ENCODE peak calls at places on chromosomes 1 and 21, in seven cellular contexts. N is GM23248, P is PC-9, T is MM.1S, A is DND-41, H is IMR-90, O is fibroblast of lung. C is an unnamed sample.

GRCh38 chr1:28122183-28122582 is 33.8 kb upstream of the EYA3 start:
- DNase-seq in N (peak), P (no peak), T (no peak), A (no peak), H (peak), O (no peak), C (no peak)

GRCh38 chr1:77511440-77511840 is 171.0 kb downstream of the ZZZ3 start:
- DNase-seq in N (peak), P (no peak), T (no peak), A (no peak), H (peak), O (peak), C (no peak)

GRCh38 chr21:31266241-31266640 is 77.8 kb downstream of the TIAM1 start:
- DNase-seq in N (peak), P (no peak), T (no peak), A (no peak), H (no peak), O (no peak), C (no peak)

GRCh38 chr1:225464851-225465792 is 37.3 kb upstream of the LBR start:
- DNase-seq in N (no peak), P (peak), T (no peak), A (no peak), H (no peak), O (no peak), C (no peak)

GRCh38 chr21:31660134-31660565 is 657 bp downstream of the SOD1 start:
- DNase-seq in N (no peak), P (no peak), T (peak), A (peak), H (no peak), O (peak), C (peak)

GRCh38 chr21:17829472-17829871 is 10.3 kb upstream of the C21orf91 start:
- DNase-seq in N (peak), P (no peak), T (no peak), A (no peak), H (peak), O (peak), C (no peak)

GRCh38 chr1:155000475-155000724 is 2.2 kb upstream of the ZBTB7B start:
- DNase-seq in N (peak), P (no peak), T (peak), A (no peak), H (no peak), O (no peak), C (no peak)

GRCh38 chr1:26283871-26284596 is 4.1 kb downstream of the SH3BGRL3 start:
- DNase-seq in N (peak), P (no peak), T (no peak), A (no peak), H (no peak), O (no peak), C (no peak)

GRCh38 chr21:26570203-26570602 is 2.9 kb downstream of the CYYR1 start:
- DNase-seq in N (no peak), P (no peak), T (no peak), A (no peak), H (no peak), O (no peak), C (no peak)

GRCh38 chr1:67609942-67610341 is 75.1 kb upstream of the GADD45A start:
- DNase-seq in N (no peak), P (no peak), T (no peak), A (no peak), H (no peak), O (no peak), C (no peak)

GRCh38 chr1:7541629-7542028 is 229.5 kb upstream of the VAMP3 start:
- DNase-seq in N (peak), P (no peak), T (no peak), A (no peak), H (peak), O (peak), C (no peak)

GRCh38 chr1:184889902-184890301 is 84.4 kb downstream of the NIBAN1 start:
- DNase-seq in N (peak), P (no peak), T (no peak), A (no peak), H (no peak), O (no peak), C (no peak)

GRCh38 chr21:43777953-43778352 is 1.8 kb upstream of the CSTB start:
- DNase-seq in N (no peak), P (no peak), T (no peak), A (no peak), H (no peak), O (no peak), C (no peak)

GRCh38 chr1:170660874-170661645 is 2.9 kb upstream of the PRRX1 start:
- DNase-seq in N (peak), P (no peak), T (no peak), A (no peak), H (peak), O (peak), C (no peak)

GRCh38 chr1:166084613-166085012 is 82.2 kb downstream of the FAM78B start:
- DNase-seq in N (no peak), P (no peak), T (no peak), A (no peak), H (no peak), O (no peak), C (no peak)

GRCh38 chr21:45378258-45378966 is 26.6 kb upstream of the COL18A1 start:
- DNase-seq in N (peak), P (peak), T (no peak), A (no peak), H (peak), O (peak), C (no peak)

GRCh38 chr1:46991083-46991923 is 32.2 kb upstream of the CYP4X1 start:
- DNase-seq in N (peak), P (no peak), T (peak), A (no peak), H (no peak), O (no peak), C (peak)

GRCh38 chr21:34930971-34931370 is 118.1 kb downstream of the RUNX1 start:
- DNase-seq in N (peak), P (no peak), T (no peak), A (no peak), H (peak), O (no peak), C (no peak)

GRCh38 chr1:27135920-27136551 is 18.9 kb downstream of the SLC9A1 start:
- DNase-seq in N (peak), P (no peak), T (no peak), A (no peak), H (peak), O (no peak), C (peak)

GRCh38 chr1:214236477-214236876 is 44.5 kb upstream of the SMYD2 start:
- DNase-seq in N (no peak), P (no peak), T (no peak), A (no peak), H (no peak), O (no peak), C (no peak)

GRCh38 chr1:77652179-77652745 is 30.2 kb downstream of the ZZZ3 start:
- DNase-seq in N (peak), P (no peak), T (no peak), A (no peak), H (peak), O (peak), C (no peak)

GRCh38 chr1:189152685-189153084 is 1325.0 kb downstream of the BRINP3 start:
- DNase-seq in N (no peak), P (no peak), T (no peak), A (no peak), H (no peak), O (no peak), C (no peak)

GRCh38 chr1:9426291-9426711 is 113.0 kb upstream of the SLC25A33 start:
- DNase-seq in N (no peak), P (no peak), T (peak), A (peak), H (no peak), O (no peak), C (peak)

GRCh38 chr1:34060901-34061415 is 104.1 kb downstream of the CSMD2 start:
- DNase-seq in N (peak), P (no peak), T (no peak), A (no peak), H (no peak), O (no peak), C (no peak)

GRCh38 chr21:34817821-34818662 is 149.2 kb downstream of the CLIC6 start:
- DNase-seq in N (no peak), P (no peak), T (no peak), A (no peak), H (no peak), O (no peak), C (no peak)

GRCh38 chr1:6349254-6349943 is 44.2 kb downstream of the ACOT7 start:
- DNase-seq in N (no peak), P (no peak), T (no peak), A (no peak), H (no peak), O (no peak), C (no peak)

GRCh38 chr1:53368314-53369033 is 40.6 kb upstream of the LRP8 start:
- DNase-seq in N (no peak), P (no peak), T (no peak), A (no peak), H (no peak), O (no peak), C (no peak)

GRCh38 chr1:200780545-200781444 is 42.1 kb downstream of the CAMSAP2 start:
- DNase-seq in N (peak), P (no peak), T (peak), A (no peak), H (peak), O (peak), C (no peak)

GRCh38 chr1:205294175-205294913 is 27.2 kb downstream of the NUAK2 start:
- DNase-seq in N (peak), P (no peak), T (no peak), A (no peak), H (peak), O (peak), C (no peak)

GRCh38 chr1:195590649-195591048 is 1017.6 kb downstream of the KCNT2 start:
- DNase-seq in N (no peak), P (no peak), T (no peak), A (no peak), H (peak), O (no peak), C (no peak)

GRCh38 chr1:174815036-174815435 is 184.7 kb upstream of the CACYBP start:
- DNase-seq in N (peak), P (peak), T (peak), A (no peak), H (peak), O (peak), C (peak)

GRCh38 chr1:89844236-89844807 is 23.5 kb downstream of the LRRC8D start:
- DNase-seq in N (peak), P (no peak), T (no peak), A (peak), H (peak), O (peak), C (peak)

GRCh38 chr1:8754993-8755392 is 62.4 kb downstream of the RERE start:
- DNase-seq in N (no peak), P (no peak), T (no peak), A (no peak), H (no peak), O (no peak), C (peak)

GRCh38 chr1:176648556-176648955 is 185.6 kb downstream of the PAPPA2 start:
- DNase-seq in N (peak), P (no peak), T (no peak), A (no peak), H (no peak), O (no peak), C (no peak)

GRCh38 chr1:164583196-164583595 is 24.2 kb downstream of the PBX1 start:
- DNase-seq in N (no peak), P (no peak), T (no peak), A (no peak), H (no peak), O (no peak), C (no peak)

DNA sequence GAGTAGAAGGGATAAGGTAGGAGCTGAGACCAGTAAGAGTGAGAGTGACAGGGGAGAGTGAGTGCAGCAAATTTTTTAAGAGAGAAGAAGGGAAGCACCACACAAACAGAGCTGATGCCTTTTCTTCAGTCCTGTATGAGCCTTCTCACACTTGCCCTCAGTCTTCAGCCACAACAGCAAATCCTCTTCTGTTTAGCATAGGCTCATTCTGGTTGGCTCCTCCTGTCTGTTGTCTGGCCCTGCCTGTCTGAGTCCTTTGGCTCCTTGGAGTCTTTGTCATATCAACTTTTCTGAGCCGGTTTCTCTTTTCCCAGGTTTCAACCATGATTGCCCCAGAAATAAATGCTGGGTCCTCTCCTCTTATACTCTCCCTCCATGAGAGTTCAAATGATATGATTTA is 12.7 kb upstream of the CASQ1 start:
- DNase-seq in N (no peak), P (no peak), T (no peak), A (no peak), H (no peak), O (no peak), C (no peak)
- H2AFZ ChIP-seq in N (no peak), P (no peak), T (no peak), A (no peak), H (no peak), O (no peak), C (no peak)

GRCh38 chr1:190477687-190478192 is at the start of gene BRINP3:
- DNase-seq in N (no peak), P (no peak), T (no peak), A (no peak), H (peak), O (no peak), C (no peak)

GRCh38 chr1:190474587-190475305 is 2.9 kb downstream of the BRINP3 start:
- DNase-seq in N (no peak), P (no peak), T (no peak), A (no peak), H (peak), O (peak), C (no peak)

GRCh38 chr1:190474010-190474409 is 3.7 kb downstream of the BRINP3 start:
- DNase-seq in N (no peak), P (no peak), T (no peak), A (no peak), H (no peak), O (no peak), C (no peak)

GRCh38 chr1:190478193-190479007 is 736 bp upstream of the BRINP3 start:
- DNase-seq in N (peak), P (no peak), T (no peak), A (no peak), H (peak), O (peak), C (no peak)

DNA sequence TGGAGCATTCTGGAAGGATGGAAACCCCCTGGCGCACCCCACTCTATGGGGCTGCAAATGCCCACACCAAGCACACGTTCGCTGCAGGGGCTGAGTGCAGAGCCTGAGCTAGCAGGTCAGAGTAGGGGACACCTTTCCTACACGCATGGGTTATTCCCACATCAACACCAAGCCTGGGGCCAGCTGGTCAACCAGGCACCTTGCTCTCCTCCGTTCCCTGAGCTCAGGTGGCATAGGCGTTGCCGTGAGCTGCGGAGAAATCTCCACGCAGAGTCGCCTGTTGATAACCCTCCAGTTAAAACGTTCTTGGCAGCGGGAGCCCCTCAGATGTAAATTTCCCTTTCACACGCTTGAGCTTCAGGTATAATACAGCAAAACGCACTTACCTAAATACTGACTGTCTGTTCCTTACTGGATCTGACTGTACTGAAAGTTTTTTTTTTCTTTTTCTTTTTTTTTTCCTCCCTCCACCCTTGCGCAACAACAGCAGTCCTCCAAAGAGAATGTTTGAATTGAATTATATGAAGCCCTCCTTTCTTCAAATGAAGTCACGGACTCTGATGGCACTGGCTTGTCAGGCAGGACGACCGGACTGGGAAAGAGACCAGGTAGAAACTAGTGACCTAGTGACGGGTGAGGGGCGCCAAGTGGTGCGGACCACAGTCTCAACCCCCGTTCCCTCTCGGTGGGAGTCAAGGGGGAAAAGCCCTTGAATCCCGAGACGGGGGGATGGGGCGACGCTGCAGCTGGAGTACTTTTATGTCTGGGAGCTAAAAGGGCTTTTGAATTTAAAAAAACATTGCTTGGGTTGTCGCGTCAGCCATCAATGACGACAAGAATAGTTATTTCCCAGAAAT is 2.0 kb downstream of the BRINP3 start:
- DNase-seq in N (no peak), P (no peak), T (no peak), A (no peak), H (peak), O (peak), C (no peak)
- H2AFZ ChIP-seq in N (no peak), P (no peak), T (no peak), A (no peak), H (peak), O (no peak), C (no peak)

GRCh38 chr1:230205719-230206198 is 138.7 kb downstream of the GALNT2 start:
- DNase-seq in N (peak), P (no peak), T (no peak), A (no peak), H (peak), O (no peak), C (no peak)
- H2AFZ ChIP-seq in N (no peak), P (no peak), T (no peak), A (no peak), H (no peak), O (no peak), C (no peak)

GRCh38 chr1:180186831-180187230 is 32.2 kb downstream of the QSOX1 start:
- DNase-seq in N (no peak), P (no peak), T (no peak), A (no peak), H (no peak), O (no peak), C (no peak)
- H2AFZ ChIP-seq in N (no peak), P (no peak), T (no peak), A (no peak), H (no peak), O (no peak), C (no peak)

DNA sequence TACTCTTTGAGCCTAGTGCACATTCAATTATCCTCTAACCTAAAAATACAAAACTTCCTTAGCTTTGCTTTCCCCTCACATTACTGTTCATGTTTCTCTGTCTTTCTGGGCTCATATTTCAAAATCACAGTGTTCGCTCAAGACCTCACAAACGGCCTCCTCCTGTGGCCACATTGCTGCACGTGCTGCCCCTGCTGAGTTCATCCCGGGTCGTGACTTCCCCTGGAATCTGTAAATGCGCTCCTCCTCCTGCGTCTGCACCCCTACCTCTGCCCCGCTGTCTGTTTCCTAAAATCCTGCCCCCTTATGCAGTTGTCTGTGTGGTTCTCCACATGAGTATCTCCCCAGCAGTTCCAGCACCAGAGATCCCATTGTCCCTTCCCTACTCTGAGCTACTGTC is 45.5 kb upstream of the RAVER2 start:
- DNase-seq in N (no peak), P (no peak), T (no peak), A (no peak), H (no peak), O (no peak), C (no peak)
- H2AFZ ChIP-seq in N (no peak), P (no peak), T (no peak), A (no peak), H (no peak), O (no peak), C (no peak)